ENCODE peak calls at places on chromosomes 3 and 15, in nine cellular contexts. W, Q, F, O, R, G, E, I and Z are unnamed samples.

GRCh38 chr3:167895178-167895577 is 159.7 kb downstream of the SERPINI1 start:
- DNase-seq in W (no peak), Q (no peak), F (no peak), O (no peak), R (no peak), G (no peak), E (no peak), I (no peak), Z (no peak)

GRCh38 chr3:187746479-187747335 is 1.4 kb upstream of the BCL6 start:
- DNase-seq in W (peak; percentile 73), Q (peak; percentile 59), F (peak; percentile 37), O (no peak), R (no peak), G (no peak), E (peak; percentile 69), I (peak; percentile 69), Z (no peak)

GRCh38 chr3:177251756-177252155 is 54.5 kb upstream of the TBL1XR1 start:
- DNase-seq in W (no peak), Q (no peak), F (no peak), O (no peak), R (no peak), G (no peak), E (no peak), I (no peak), Z (no peak)

GRCh38 chr3:14933829-14934425 is 13.5 kb upstream of the NR2C2 start:
- DNase-seq in W (no peak), Q (no peak), F (no peak), O (no peak), R (no peak), G (no peak), E (no peak), I (no peak), Z (no peak)

GRCh38 chr3:197466586-197467399 is 89.0 kb downstream of the BDH1 start:
- DNase-seq in W (peak; percentile 58), Q (peak; percentile 84), F (peak; percentile 75), O (no peak), R (no peak), G (peak; percentile 54), E (no peak), I (no peak), Z (no peak)

GRCh38 chr3:134307425-134307824 is 56.8 kb upstream of the RYK start:
- DNase-seq in W (no peak), Q (no peak), F (no peak), O (no peak), R (no peak), G (no peak), E (no peak), I (no peak), Z (no peak)

GRCh38 chr15:57923750-57924149 is 141.8 kb downstream of the ALDH1A2 start:
- DNase-seq in W (peak; percentile 27), Q (no peak), F (no peak), O (no peak), R (no peak), G (no peak), E (no peak), I (no peak), Z (no peak)

GRCh38 chr3:15171096-15171495 is 35.0 kb upstream of the CAPN7 start:
- DNase-seq in W (peak; percentile 3), Q (no peak), F (no peak), O (no peak), R (no peak), G (no peak), E (no peak), I (no peak), Z (no peak)

GRCh38 chr3:154421067-154421466 is 8.9 kb downstream of the GPR149 start:
- DNase-seq in W (peak; percentile 3), Q (no peak), F (no peak), O (no peak), R (no peak), G (no peak), E (peak; percentile 68), I (peak; percentile 49), Z (no peak)

GRCh38 chr15:60070838-60071493 is 66.9 kb downstream of the FOXB1 start:
- DNase-seq in W (peak; percentile 89), Q (peak; percentile 64), F (peak; percentile 89), O (peak; percentile 58), R (no peak), G (peak; percentile 77), E (no peak), I (no peak), Z (no peak)

GRCh38 chr15:77841376-77841775 is 208.7 kb upstream of the LINGO1 start:
- DNase-seq in W (no peak), Q (no peak), F (no peak), O (no peak), R (no peak), G (no peak), E (no peak), I (no peak), Z (no peak)

GRCh38 chr15:28991236-28992171 is 105.7 kb downstream of the APBA2 start:
- DNase-seq in W (no peak), Q (no peak), F (no peak), O (no peak), R (no peak), G (no peak), E (no peak), I (no peak), Z (no peak)

GRCh38 chr15:63050737-63051700 is 8.5 kb downstream of the TPM1 start:
- DNase-seq in W (peak; percentile 87), Q (peak; percentile 82), F (peak; percentile 81), O (no peak), R (no peak), G (no peak), E (peak; percentile 18), I (no peak), Z (no peak)

GRCh38 chr15:69275104-69275670 is 23.5 kb upstream of the PAQR5 start:
- DNase-seq in W (peak; percentile 31), Q (no peak), F (no peak), O (no peak), R (no peak), G (no peak), E (no peak), I (no peak), Z (no peak)

GRCh38 chr15:57560976-57561711 is 30.6 kb upstream of the MYZAP start:
- DNase-seq in W (peak; percentile 80), Q (peak; percentile 56), F (peak; percentile 53), O (peak; percentile 10), R (peak; percentile 54), G (peak; percentile 80), E (peak; percentile 79), I (peak; percentile 73), Z (peak; percentile 23)

GRCh38 chr3:78050276-78051080 is 1010.6 kb downstream of the ROBO2 start:
- DNase-seq in W (no peak), Q (no peak), F (peak; percentile 15), O (peak; percentile 34), R (no peak), G (no peak), E (no peak), I (no peak), Z (no peak)

DNA sequence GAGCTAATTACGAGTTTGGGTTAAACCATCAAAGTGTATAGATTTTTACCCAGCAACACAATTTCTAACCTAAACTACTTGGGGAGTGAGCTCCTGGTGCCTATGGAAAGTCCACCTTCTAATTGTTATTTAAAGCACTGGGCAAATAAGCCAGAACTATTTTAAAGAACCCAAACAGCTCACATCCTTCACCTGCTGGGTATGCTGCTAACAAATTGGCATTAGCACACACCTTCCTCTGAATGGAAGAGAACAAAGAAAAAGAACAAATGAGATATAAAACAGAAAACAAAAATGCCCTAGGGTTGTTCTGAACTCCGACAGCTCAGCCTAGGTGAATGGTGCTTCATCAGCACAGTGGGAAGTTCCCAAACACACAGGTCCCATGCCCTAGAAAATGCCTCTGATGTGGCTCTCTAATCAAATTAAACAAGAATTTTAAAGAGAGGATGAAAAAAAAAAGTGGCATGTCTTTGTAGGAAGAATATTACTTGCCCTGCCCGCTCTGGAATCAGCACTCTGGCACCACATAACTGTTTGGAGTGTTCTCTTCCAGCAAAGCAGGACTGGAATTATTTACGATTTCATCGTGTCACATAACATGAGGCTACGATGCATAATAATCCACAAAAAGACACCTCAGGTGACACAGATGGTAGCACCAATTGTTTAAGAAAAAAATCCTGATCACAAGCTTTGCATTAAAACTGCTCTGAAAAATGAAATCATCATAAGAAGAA is 334.4 kb downstream of the GBE1 start:
- DNase-seq in W (no peak), Q (no peak), F (no peak), O (no peak), R (no peak), G (no peak), E (peak; percentile 11), I (no peak), Z (no peak)
- TF ChIP-seq CTCF in W (no peak), Q (no peak), F (no peak), O (no peak), R (no peak), G (no peak), E (no peak), I (no peak), Z (no peak)

DNA sequence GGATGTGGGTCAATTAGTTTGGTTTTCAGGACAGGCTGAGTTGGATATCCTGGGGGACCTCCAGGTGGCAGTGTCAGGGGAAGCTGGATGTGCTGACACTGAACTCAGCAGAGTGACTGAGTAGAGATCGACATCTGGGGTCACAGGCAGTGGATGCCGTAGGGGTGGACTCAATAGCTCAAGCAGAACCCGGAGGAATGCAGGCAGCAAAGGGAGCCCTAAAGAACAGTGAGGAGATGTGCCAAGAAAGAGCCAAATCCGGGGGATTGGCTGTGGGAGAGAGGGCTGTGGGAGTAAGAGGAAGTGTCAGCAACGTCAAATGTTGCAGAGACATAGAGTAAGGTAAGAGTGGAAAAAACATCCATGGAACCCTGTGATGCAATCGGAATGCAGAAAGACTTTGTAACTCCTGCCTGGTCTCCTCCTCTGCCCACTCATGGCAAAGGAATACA is 11.6 kb downstream of the CCR5AS start:
- DNase-seq in W (no peak), Q (no peak), F (no peak), O (no peak), R (no peak), G (no peak), E (peak; percentile 31), I (no peak), Z (no peak)
- TF ChIP-seq CTCF in W (no peak), Q (no peak), F (no peak), O (no peak), R (no peak), G (no peak), E (peak; percentile 57), I (peak; percentile 9), Z (no peak)

DNA sequence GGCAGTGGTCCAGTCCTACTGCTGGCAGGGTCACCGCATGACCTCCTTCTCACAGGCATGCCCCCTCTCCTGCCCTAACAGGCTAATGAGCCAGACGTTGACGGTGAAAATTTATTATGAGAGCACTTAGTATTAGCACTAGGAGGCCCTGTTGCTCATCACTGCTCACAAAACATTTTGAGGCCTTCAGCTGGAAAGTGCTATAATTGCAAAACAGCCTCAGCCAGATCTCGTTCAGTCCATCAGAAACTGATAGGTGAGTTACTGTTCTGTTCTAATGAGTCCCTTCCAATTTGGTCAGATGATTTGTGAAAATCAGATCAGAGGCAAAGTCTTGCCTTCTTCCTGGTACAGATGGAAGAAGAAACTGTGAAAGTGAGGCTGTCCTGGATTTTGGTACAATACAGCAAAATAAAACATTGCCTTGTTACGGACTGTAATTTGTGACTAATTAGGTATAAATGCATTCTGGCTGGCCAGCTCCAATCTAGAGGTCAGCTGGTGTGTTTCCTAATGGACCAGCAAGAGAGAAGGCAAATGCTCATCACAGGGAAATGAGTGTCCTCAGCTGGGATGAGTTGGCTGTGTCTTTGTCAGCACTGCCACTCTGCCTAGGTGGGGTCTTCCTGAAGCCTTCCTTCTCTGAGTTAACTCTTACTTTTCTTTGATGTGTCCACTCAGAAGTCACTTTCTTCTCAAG is 316.8 kb downstream of the CHST2 start:
- DNase-seq in W (peak; percentile 6), Q (peak; percentile 45), F (peak; percentile 11), O (no peak), R (no peak), G (no peak), E (no peak), I (no peak), Z (no peak)
- TF ChIP-seq CTCF in W (no peak), Q (no peak), F (no peak), O (no peak), R (no peak), G (no peak), E (no peak), I (no peak), Z (no peak)

GRCh38 chr3:11672396-11672795 is 28.7 kb upstream of the VGLL4 start:
- DNase-seq in W (no peak), Q (no peak), F (no peak), O (no peak), R (no peak), G (no peak), E (no peak), I (no peak), Z (no peak)
- TF ChIP-seq CTCF in W (no peak), Q (no peak), F (no peak), O (no peak), R (no peak), G (no peak), E (no peak), I (no peak), Z (no peak)